ENCODE peak calls at places on chromosome 13, in four cellular contexts. V is HepG2, J is HCT116, Y is SK-N-SH. S is an unnamed sample.

GRCh38 chr13:43648733-43649132 is 138.0 kb downstream of the ENOX1 start:
- DNase-seq in Y (peak; percentile 9), J (no peak), V (no peak), S (no peak)

GRCh38 chr13:84137292-84137691 is 255.0 kb upstream of the SLITRK1 start:
- DNase-seq in V (no peak), Y (no peak), J (no peak), S (no peak)

GRCh38 chr13:107271226-107271625 is 703.3 kb upstream of the ARGLU1 start:
- DNase-seq in J (no peak), V (no peak), Y (peak; percentile 36), S (no peak)

GRCh38 chr13:85520445-85520844 is 278.8 kb downstream of the SLITRK6 start:
- DNase-seq in Y (no peak), V (no peak), J (no peak), S (no peak)

GRCh38 chr13:80442613-80443012 is 101.7 kb upstream of the SPRY2 start:
- DNase-seq in Y (no peak), J (no peak), V (no peak), S (no peak)

GRCh38 chr13:80718970-80719369 is 378.0 kb upstream of the SPRY2 start:
- DNase-seq in V (no peak), J (no peak), Y (no peak), S (no peak)

GRCh38 chr13:85405316-85405897 is 393.8 kb downstream of the SLITRK6 start:
- DNase-seq in V (no peak), J (no peak), Y (no peak), S (no peak)

GRCh38 chr13:46850214-46850613 is 46.6 kb downstream of the HTR2A start:
- DNase-seq in V (no peak), Y (no peak), J (no peak), S (no peak)

GRCh38 chr13:58097831-58098230 is 466.3 kb downstream of the PCDH17 start:
- DNase-seq in V (no peak), J (no peak), Y (no peak), S (no peak)

GRCh38 chr13:21435710-21436151 is 23.4 kb downstream of the ZDHHC20 start:
- DNase-seq in V (peak; percentile 71), Y (no peak), J (peak; percentile 87), S (peak; percentile 78)

GRCh38 chr13:20952838-20953237 is 50.3 kb upstream of the XPO4 start:
- DNase-seq in J (no peak), Y (no peak), V (no peak), S (no peak)

GRCh38 chr13:35723061-35723461 is 246.6 kb upstream of the MAB21L1 start:
- DNase-seq in Y (no peak), V (no peak), J (no peak), S (no peak)

GRCh38 chr13:114132419-114133121 is at the start of gene RASA3:
- DNase-seq in J (peak; percentile 38), V (no peak), Y (peak; percentile 99), S (peak; percentile 73)

GRCh38 chr13:101144808-101145419 is 271.4 kb downstream of the NALCN start:
- DNase-seq in Y (peak; percentile 46), J (peak; percentile 39), V (peak; percentile 38), S (peak; percentile 27)

GRCh38 chr13:39600766-39601165 is 2.2 kb downstream of the LHFPL6 start:
- DNase-seq in J (no peak), V (no peak), Y (no peak), S (no peak)

GRCh38 chr13:110520431-110521295 is 40.9 kb downstream of the RAB20 start:
- DNase-seq in J (no peak), V (no peak), Y (no peak), S (peak; percentile 95)

GRCh38 chr13:113595131-113595530 is 10.6 kb downstream of the TFDP1 start:
- DNase-seq in J (no peak), Y (no peak), V (no peak), S (no peak)

GRCh38 chr13:57739089-57739488 is 107.5 kb downstream of the PCDH17 start:
- DNase-seq in J (no peak), Y (no peak), V (no peak), S (no peak)

GRCh38 chr13:27556109-27556508 is 64.2 kb downstream of the LNX2 start:
- DNase-seq in V (no peak), Y (no peak), J (no peak), S (no peak)

GRCh38 chr13:108086678-108087077 is 128.7 kb downstream of the LIG4 start:
- DNase-seq in J (no peak), Y (no peak), V (no peak), S (no peak)

GRCh38 chr13:24505256-24505655 is 7.3 kb downstream of the PARP4 start:
- DNase-seq in J (no peak), V (no peak), Y (no peak), S (peak; percentile 61)

GRCh38 chr13:70964124-70964523 is 855.9 kb upstream of the KLHL1 start:
- DNase-seq in V (peak; percentile 38), Y (no peak), J (no peak), S (no peak)

GRCh38 chr13:43744630-43745029 is 42.1 kb downstream of the ENOX1 start:
- DNase-seq in Y (no peak), V (no peak), J (no peak), S (no peak)

GRCh38 chr13:51645154-51645650 is 60.9 kb downstream of the WDFY2 start:
- DNase-seq in V (no peak), Y (no peak), J (no peak), S (peak; percentile 88)

GRCh38 chr13:36142735-36143134 is 11.6 kb upstream of the DCLK1 start:
- DNase-seq in Y (no peak), J (no peak), V (no peak), S (no peak)

GRCh38 chr13:26949701-26950345 is 189.2 kb upstream of the GPR12 start:
- DNase-seq in V (no peak), J (no peak), Y (peak; percentile 36), S (no peak)

GRCh38 chr13:32783067-32783466 is 196.8 kb downstream of the PDS5B start:
- DNase-seq in J (no peak), Y (no peak), V (no peak), S (no peak)

GRCh38 chr13:76637651-76638111 is 248.5 kb downstream of the KCTD12 start:
- DNase-seq in V (no peak), J (no peak), Y (peak; percentile 16), S (no peak)

GRCh38 chr13:109652536-109652935 is 133.8 kb downstream of the IRS2 start:
- DNase-seq in J (no peak), V (no peak), Y (no peak), S (no peak)

GRCh38 chr13:101695870-101696516 is 243.5 kb downstream of the ITGBL1 start:
- DNase-seq in J (no peak), Y (no peak), V (no peak), S (no peak)

GRCh38 chr13:111335263-111335662 is 14.8 kb downstream of the TEX29 start:
- DNase-seq in Y (no peak), J (no peak), V (no peak), S (no peak)

GRCh38 chr13:99628442-99628841 is 127.2 kb downstream of the TM9SF2 start:
- DNase-seq in J (no peak), Y (no peak), V (no peak), S (no peak)

GRCh38 chr13:39119422-39119821 is 81.2 kb downstream of the NHLRC3 start:
- DNase-seq in V (no peak), Y (no peak), J (no peak), S (no peak)

GRCh38 chr13:43804461-43805070 is 17.8 kb upstream of the ENOX1 start:
- DNase-seq in Y (peak; percentile 66), V (peak; percentile 39), J (peak; percentile 55), S (no peak)

GRCh38 chr13:91904005-91904404 is 505.6 kb downstream of the GPC5 start:
- DNase-seq in V (no peak), J (no peak), Y (no peak), S (no peak)

GRCh38 chr13:25169951-25170553 is 2.0 kb downstream of the AMER2 start:
- DNase-seq in V (no peak), J (no peak), Y (peak; percentile 22), S (no peak)

GRCh38 chr13:113373811-113374485 is 10.0 kb upstream of the GRTP1 start:
- DNase-seq in V (no peak), J (no peak), Y (no peak), S (no peak)

DNA sequence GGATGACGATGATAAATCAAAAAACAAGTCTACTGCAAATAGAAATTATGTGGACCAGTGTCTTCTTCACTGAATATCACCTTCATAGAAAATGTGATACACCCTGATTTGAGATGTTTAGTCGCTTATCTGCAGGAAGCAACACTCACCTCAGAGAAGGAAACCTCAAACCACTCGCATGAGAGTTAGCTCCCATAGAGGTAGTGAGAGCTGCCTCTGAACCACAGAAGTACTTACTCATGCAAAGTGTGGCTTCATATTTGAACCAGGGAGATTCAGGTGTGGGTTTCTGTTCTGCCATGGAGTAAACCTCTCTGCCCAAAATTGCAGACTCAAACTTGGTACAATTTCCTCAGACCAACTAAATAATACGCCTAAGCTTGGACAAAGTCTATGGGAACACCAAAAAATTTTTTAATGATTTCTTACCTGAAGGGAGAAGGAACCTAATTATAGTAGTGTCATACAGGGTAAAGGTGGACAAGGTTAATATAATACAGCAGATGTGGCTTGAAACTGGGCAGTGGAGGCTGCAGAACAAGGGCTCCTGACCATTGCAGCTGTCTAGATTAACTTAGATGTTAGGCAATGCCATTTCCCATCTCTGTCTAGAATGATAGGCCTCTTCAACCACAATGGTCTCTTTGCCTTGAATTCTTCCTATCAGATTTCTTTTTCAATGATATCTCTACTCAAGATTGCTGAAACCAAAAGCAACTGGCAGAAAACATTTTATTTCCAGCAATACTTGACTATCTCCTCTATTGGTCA is 29.6 kb upstream of the RCBTB2 start:
- DNase-seq in V (no peak), J (no peak), Y (no peak), S (peak; percentile 73)
- TF ChIP-seq REST in V (no peak), J (no peak), Y (no peak), S (no peak)

GRCh38 chr13:93147946-93148345 is 78.7 kb upstream of the GPC6 start:
- DNase-seq in V (no peak), J (no peak), Y (no peak), S (no peak)

GRCh38 chr13:93147293-93147645 is 79.3 kb upstream of the GPC6 start:
- DNase-seq in J (no peak), V (no peak), Y (no peak), S (no peak)

GRCh38 chr13:93146584-93147292 is 79.9 kb upstream of the GPC6 start:
- DNase-seq in Y (no peak), J (no peak), V (no peak), S (peak; percentile 38)

GRCh38 chr13:93151277-93151676 is 75.3 kb upstream of the GPC6 start:
- DNase-seq in Y (no peak), J (no peak), V (no peak), S (peak; percentile 77)
- TF ChIP-seq REST in Y (no peak), J (no peak), V (no peak), S (no peak)

DNA sequence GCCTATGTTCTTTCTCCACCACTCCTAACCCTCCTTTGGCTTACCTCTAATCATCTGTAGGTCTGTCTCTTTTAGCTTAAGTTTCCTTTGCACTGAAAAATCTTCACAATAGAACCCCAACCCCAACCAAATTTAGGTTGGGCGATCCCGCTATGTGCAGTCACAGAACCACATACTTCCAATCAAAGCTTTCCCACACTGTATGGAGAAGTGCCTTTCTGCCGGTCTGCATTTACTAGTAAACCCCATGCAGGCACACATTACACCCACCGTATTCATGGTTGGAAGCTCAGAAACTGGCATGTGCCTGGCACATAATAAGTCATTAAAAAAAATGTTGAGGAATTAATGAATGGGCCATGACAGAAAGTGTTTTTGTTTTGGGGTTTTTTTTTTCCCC is 158.4 kb downstream of the KLF12 start:
- DNase-seq in V (no peak), J (no peak), Y (no peak), S (no peak)
- TF ChIP-seq REST in V (no peak), J (no peak), Y (no peak), S (no peak)

GRCh38 chr13:96475103-96475502 is 385.2 kb downstream of the HS6ST3 start:
- DNase-seq in J (no peak), V (no peak), Y (no peak), S (no peak)

GRCh38 chr13:96474158-96474606 is 384.3 kb downstream of the HS6ST3 start:
- DNase-seq in Y (no peak), J (no peak), V (no peak), S (no peak)

GRCh38 chr13:96473463-96474157 is 383.7 kb downstream of the HS6ST3 start:
- DNase-seq in V (no peak), J (no peak), Y (no peak), S (no peak)
- TF ChIP-seq REST in V (no peak), J (no peak), Y (no peak), S (no peak)

S was measured in HL-60.